ENCODE peak calls at places on chromosomes 3 and 15, in seven cellular contexts. One of them, this sample, is unnamed.

GRCh38 chr15:41858756-41859155 is 20.1 kb downstream of the PLA2G4B start:
- DNase-seq in activated CD4-positive, alpha-beta T cell treated with anti-CD3 and anti-CD28 coated beads, Interleukin-2, amount 50 U/mL, for 1 hour: no peak
- DNase-seq in GM04504: no peak
- DNase-seq in BJ: no peak
- DNase-seq in epithelial cell of esophagus: no peak
- DNase-seq in activated B cell treated with CpG ODN at 0.5 μM for 24 hours: no peak
- DNase-seq in hepatocyte: no peak
- DNase-seq in this sample: no peak

GRCh38 chr3:197820550-197821335 is 29.7 kb downstream of the LRCH3 start:
- DNase-seq in activated CD4-positive, alpha-beta T cell treated with anti-CD3 and anti-CD28 coated beads, Interleukin-2, amount 50 U/mL, for 1 hour: no peak
- DNase-seq in GM04504: no peak
- DNase-seq in BJ: no peak
- DNase-seq in epithelial cell of esophagus: no peak
- DNase-seq in activated B cell treated with CpG ODN at 0.5 μM for 24 hours: no peak
- DNase-seq in hepatocyte: peak
- DNase-seq in this sample: peak

GRCh38 chr3:105394177-105394576 is 27.5 kb downstream of the ALCAM start:
- DNase-seq in activated CD4-positive, alpha-beta T cell treated with anti-CD3 and anti-CD28 coated beads, Interleukin-2, amount 50 U/mL, for 1 hour: no peak
- DNase-seq in GM04504: no peak
- DNase-seq in BJ: no peak
- DNase-seq in epithelial cell of esophagus: peak
- DNase-seq in activated B cell treated with CpG ODN at 0.5 μM for 24 hours: no peak
- DNase-seq in hepatocyte: peak
- DNase-seq in this sample: no peak

GRCh38 chr15:52642386-52643361 is 36.5 kb downstream of the ATOSA start:
- DNase-seq in activated CD4-positive, alpha-beta T cell treated with anti-CD3 and anti-CD28 coated beads, Interleukin-2, amount 50 U/mL, for 1 hour: no peak
- DNase-seq in GM04504: peak
- DNase-seq in BJ: peak
- DNase-seq in epithelial cell of esophagus: no peak
- DNase-seq in activated B cell treated with CpG ODN at 0.5 μM for 24 hours: no peak
- DNase-seq in hepatocyte: no peak
- DNase-seq in this sample: no peak

GRCh38 chr3:149618151-149619123 is 39.4 kb downstream of the WWTR1 start:
- DNase-seq in activated CD4-positive, alpha-beta T cell treated with anti-CD3 and anti-CD28 coated beads, Interleukin-2, amount 50 U/mL, for 1 hour: no peak
- DNase-seq in GM04504: no peak
- DNase-seq in BJ: no peak
- DNase-seq in epithelial cell of esophagus: peak
- DNase-seq in activated B cell treated with CpG ODN at 0.5 μM for 24 hours: no peak
- DNase-seq in hepatocyte: no peak
- DNase-seq in this sample: no peak

GRCh38 chr3:33128706-33129105 is 14.9 kb downstream of the CRTAP start:
- DNase-seq in activated CD4-positive, alpha-beta T cell treated with anti-CD3 and anti-CD28 coated beads, Interleukin-2, amount 50 U/mL, for 1 hour: no peak
- DNase-seq in GM04504: no peak
- DNase-seq in BJ: no peak
- DNase-seq in epithelial cell of esophagus: no peak
- DNase-seq in activated B cell treated with CpG ODN at 0.5 μM for 24 hours: no peak
- DNase-seq in hepatocyte: no peak
- DNase-seq in this sample: no peak

GRCh38 chr15:95511680-95512079 is 818.8 kb upstream of the NR2F2 start:
- DNase-seq in activated CD4-positive, alpha-beta T cell treated with anti-CD3 and anti-CD28 coated beads, Interleukin-2, amount 50 U/mL, for 1 hour: no peak
- DNase-seq in GM04504: peak
- DNase-seq in BJ: peak
- DNase-seq in epithelial cell of esophagus: no peak
- DNase-seq in activated B cell treated with CpG ODN at 0.5 μM for 24 hours: no peak
- DNase-seq in hepatocyte: no peak
- DNase-seq in this sample: no peak

GRCh38 chr3:142977399-142977728 is 13.9 kb upstream of the PAQR9 start:
- DNase-seq in activated CD4-positive, alpha-beta T cell treated with anti-CD3 and anti-CD28 coated beads, Interleukin-2, amount 50 U/mL, for 1 hour: no peak
- DNase-seq in GM04504: no peak
- DNase-seq in BJ: no peak
- DNase-seq in epithelial cell of esophagus: no peak
- DNase-seq in activated B cell treated with CpG ODN at 0.5 μM for 24 hours: no peak
- DNase-seq in hepatocyte: no peak
- DNase-seq in this sample: peak

GRCh38 chr3:39460677-39461076 is 6.8 kb upstream of the MOBP start:
- DNase-seq in activated CD4-positive, alpha-beta T cell treated with anti-CD3 and anti-CD28 coated beads, Interleukin-2, amount 50 U/mL, for 1 hour: no peak
- DNase-seq in GM04504: no peak
- DNase-seq in BJ: no peak
- DNase-seq in epithelial cell of esophagus: no peak
- DNase-seq in activated B cell treated with CpG ODN at 0.5 μM for 24 hours: no peak
- DNase-seq in hepatocyte: no peak
- DNase-seq in this sample: no peak

GRCh38 chr3:162134571-162134970 is 638.0 kb downstream of the OTOL1 start:
- DNase-seq in activated CD4-positive, alpha-beta T cell treated with anti-CD3 and anti-CD28 coated beads, Interleukin-2, amount 50 U/mL, for 1 hour: no peak
- DNase-seq in GM04504: no peak
- DNase-seq in BJ: no peak
- DNase-seq in epithelial cell of esophagus: no peak
- DNase-seq in activated B cell treated with CpG ODN at 0.5 μM for 24 hours: no peak
- DNase-seq in hepatocyte: no peak
- DNase-seq in this sample: no peak

GRCh38 chr15:74464897-74465296 is 3.9 kb upstream of the UBL7 start:
- DNase-seq in activated CD4-positive, alpha-beta T cell treated with anti-CD3 and anti-CD28 coated beads, Interleukin-2, amount 50 U/mL, for 1 hour: no peak
- DNase-seq in GM04504: no peak
- DNase-seq in BJ: no peak
- DNase-seq in epithelial cell of esophagus: no peak
- DNase-seq in activated B cell treated with CpG ODN at 0.5 μM for 24 hours: no peak
- DNase-seq in hepatocyte: no peak
- DNase-seq in this sample: no peak